ENCODE peak calls at places on chromosomes 13 and 19, in nine cellular contexts. One of them, this sample, is unnamed.

GRCh38 chr13:99205621-99206220 is 5.1 kb downstream of the UBAC2 start:
- DNase-seq in lower lobe of right lung: no peak
- DNase-seq in heart right ventricle: no peak
- DNase-seq in GM06990: no peak
- DNase-seq in psoas muscle: no peak
- DNase-seq in fibroblast of mammary gland: no peak
- DNase-seq in cardiac muscle cell: no peak
- DNase-seq in fibroblast of lung: no peak
- DNase-seq in fibroblast of pulmonary artery: no peak
- DNase-seq in this sample: no peak

GRCh38 chr13:50319603-50320296 is 304.5 kb downstream of the KCNRG start:
- DNase-seq in GM06990: no peak
- DNase-seq in fibroblast of mammary gland: peak
- DNase-seq in fibroblast of lung: peak
- DNase-seq in heart right ventricle: peak
- DNase-seq in fibroblast of pulmonary artery: peak
- DNase-seq in psoas muscle: no peak
- DNase-seq in lower lobe of right lung: no peak
- DNase-seq in cardiac muscle cell: peak
- DNase-seq in this sample: peak

GRCh38 chr13:47036291-47037008 is 139.6 kb upstream of the HTR2A start:
- DNase-seq in lower lobe of right lung: no peak
- DNase-seq in fibroblast of pulmonary artery: no peak
- DNase-seq in psoas muscle: no peak
- DNase-seq in fibroblast of mammary gland: no peak
- DNase-seq in cardiac muscle cell: no peak
- DNase-seq in fibroblast of lung: no peak
- DNase-seq in heart right ventricle: no peak
- DNase-seq in GM06990: peak
- DNase-seq in this sample: no peak

GRCh38 chr13:29428310-29428991 is 167.0 kb downstream of the SLC7A1 start:
- DNase-seq in psoas muscle: peak
- DNase-seq in fibroblast of pulmonary artery: no peak
- DNase-seq in fibroblast of lung: no peak
- DNase-seq in GM06990: no peak
- DNase-seq in fibroblast of mammary gland: no peak
- DNase-seq in cardiac muscle cell: peak
- DNase-seq in lower lobe of right lung: no peak
- DNase-seq in heart right ventricle: peak
- DNase-seq in this sample: peak

GRCh38 chr19:12834976-12835757 is 788 bp upstream of the RTBDN start:
- DNase-seq in lower lobe of right lung: peak
- DNase-seq in psoas muscle: peak
- DNase-seq in fibroblast of lung: no peak
- DNase-seq in fibroblast of pulmonary artery: no peak
- DNase-seq in cardiac muscle cell: peak
- DNase-seq in heart right ventricle: no peak
- DNase-seq in GM06990: no peak
- DNase-seq in fibroblast of mammary gland: no peak
- DNase-seq in this sample: no peak

GRCh38 chr13:71149498-71150363 is 717.3 kb downstream of the DACH1 start:
- DNase-seq in fibroblast of pulmonary artery: no peak
- DNase-seq in heart right ventricle: no peak
- DNase-seq in fibroblast of mammary gland: no peak
- DNase-seq in GM06990: no peak
- DNase-seq in lower lobe of right lung: no peak
- DNase-seq in fibroblast of lung: no peak
- DNase-seq in psoas muscle: no peak
- DNase-seq in cardiac muscle cell: no peak
- DNase-seq in this sample: no peak

GRCh38 chr19:42199440-42200115 is 17.9 kb downstream of the DEDD2 start:
- DNase-seq in fibroblast of lung: no peak
- DNase-seq in fibroblast of mammary gland: no peak
- DNase-seq in cardiac muscle cell: no peak
- DNase-seq in psoas muscle: peak
- DNase-seq in GM06990: peak
- DNase-seq in fibroblast of pulmonary artery: no peak
- DNase-seq in lower lobe of right lung: peak
- DNase-seq in heart right ventricle: peak
- DNase-seq in this sample: no peak

GRCh38 chr13:59479629-59480028 is 684.1 kb downstream of the DIAPH3 start:
- DNase-seq in heart right ventricle: no peak
- DNase-seq in psoas muscle: no peak
- DNase-seq in lower lobe of right lung: no peak
- DNase-seq in fibroblast of pulmonary artery: no peak
- DNase-seq in fibroblast of lung: no peak
- DNase-seq in fibroblast of mammary gland: no peak
- DNase-seq in cardiac muscle cell: no peak
- DNase-seq in GM06990: no peak
- DNase-seq in this sample: no peak

GRCh38 chr13:40922437-40923040 is 96.6 kb downstream of the ELF1 start:
- DNase-seq in lower lobe of right lung: no peak
- DNase-seq in psoas muscle: no peak
- DNase-seq in fibroblast of lung: no peak
- DNase-seq in cardiac muscle cell: peak
- DNase-seq in fibroblast of pulmonary artery: no peak
- DNase-seq in heart right ventricle: peak
- DNase-seq in GM06990: peak
- DNase-seq in fibroblast of mammary gland: no peak
- DNase-seq in this sample: peak

GRCh38 chr19:39951065-39951650 is 16.7 kb upstream of the FCGBP start:
- DNase-seq in fibroblast of lung: no peak
- DNase-seq in fibroblast of pulmonary artery: no peak
- DNase-seq in GM06990: no peak
- DNase-seq in psoas muscle: no peak
- DNase-seq in cardiac muscle cell: no peak
- DNase-seq in lower lobe of right lung: no peak
- DNase-seq in heart right ventricle: no peak
- DNase-seq in fibroblast of mammary gland: no peak
- DNase-seq in this sample: no peak

GRCh38 chr13:25249001-25249543 is 38.2 kb downstream of the MTMR6 start:
- DNase-seq in GM06990: no peak
- DNase-seq in fibroblast of lung: peak
- DNase-seq in fibroblast of pulmonary artery: peak
- DNase-seq in cardiac muscle cell: peak
- DNase-seq in lower lobe of right lung: no peak
- DNase-seq in psoas muscle: no peak
- DNase-seq in heart right ventricle: no peak
- DNase-seq in fibroblast of mammary gland: peak
- DNase-seq in this sample: peak

GRCh38 chr13:59016250-59016649 is 1147.5 kb downstream of the DIAPH3 start:
- DNase-seq in fibroblast of pulmonary artery: peak
- DNase-seq in cardiac muscle cell: peak
- DNase-seq in fibroblast of mammary gland: no peak
- DNase-seq in fibroblast of lung: no peak
- DNase-seq in lower lobe of right lung: no peak
- DNase-seq in heart right ventricle: no peak
- DNase-seq in psoas muscle: no peak
- DNase-seq in GM06990: no peak
- DNase-seq in this sample: no peak

GRCh38 chr19:4598712-4599111 is 39.2 kb upstream of the SEMA6B start:
- DNase-seq in fibroblast of lung: no peak
- DNase-seq in cardiac muscle cell: no peak
- DNase-seq in lower lobe of right lung: no peak
- DNase-seq in psoas muscle: no peak
- DNase-seq in fibroblast of mammary gland: no peak
- DNase-seq in heart right ventricle: no peak
- DNase-seq in GM06990: no peak
- DNase-seq in fibroblast of pulmonary artery: no peak
- DNase-seq in this sample: no peak

GRCh38 chr19:52689804-52690394 is 44.9 kb downstream of the ZNF611 start:
- DNase-seq in heart right ventricle: peak
- DNase-seq in fibroblast of lung: no peak
- DNase-seq in psoas muscle: peak
- DNase-seq in fibroblast of mammary gland: no peak
- DNase-seq in fibroblast of pulmonary artery: no peak
- DNase-seq in cardiac muscle cell: peak
- DNase-seq in GM06990: peak
- DNase-seq in lower lobe of right lung: peak
- DNase-seq in this sample: no peak

GRCh38 chr19:52691215-52691610 is 43.6 kb downstream of the ZNF611 start:
- DNase-seq in GM06990: no peak
- DNase-seq in fibroblast of mammary gland: no peak
- DNase-seq in cardiac muscle cell: no peak
- DNase-seq in psoas muscle: no peak
- DNase-seq in lower lobe of right lung: no peak
- DNase-seq in fibroblast of lung: no peak
- DNase-seq in fibroblast of pulmonary artery: no peak
- DNase-seq in heart right ventricle: peak
- DNase-seq in this sample: no peak

GRCh38 chr19:52692431-52693008 is 42.3 kb downstream of the ZNF611 start:
- DNase-seq in GM06990: peak
- DNase-seq in fibroblast of pulmonary artery: no peak
- DNase-seq in psoas muscle: no peak
- DNase-seq in fibroblast of mammary gland: no peak
- DNase-seq in lower lobe of right lung: no peak
- DNase-seq in cardiac muscle cell: no peak
- DNase-seq in heart right ventricle: no peak
- DNase-seq in fibroblast of lung: no peak
- DNase-seq in this sample: no peak

GRCh38 chr19:52691737-52692136 is 43.1 kb downstream of the ZNF611 start:
- DNase-seq in GM06990: peak
- DNase-seq in fibroblast of lung: no peak
- DNase-seq in fibroblast of mammary gland: no peak
- DNase-seq in cardiac muscle cell: no peak
- DNase-seq in psoas muscle: no peak
- DNase-seq in heart right ventricle: no peak
- DNase-seq in lower lobe of right lung: no peak
- DNase-seq in fibroblast of pulmonary artery: no peak
- DNase-seq in this sample: no peak

DNA sequence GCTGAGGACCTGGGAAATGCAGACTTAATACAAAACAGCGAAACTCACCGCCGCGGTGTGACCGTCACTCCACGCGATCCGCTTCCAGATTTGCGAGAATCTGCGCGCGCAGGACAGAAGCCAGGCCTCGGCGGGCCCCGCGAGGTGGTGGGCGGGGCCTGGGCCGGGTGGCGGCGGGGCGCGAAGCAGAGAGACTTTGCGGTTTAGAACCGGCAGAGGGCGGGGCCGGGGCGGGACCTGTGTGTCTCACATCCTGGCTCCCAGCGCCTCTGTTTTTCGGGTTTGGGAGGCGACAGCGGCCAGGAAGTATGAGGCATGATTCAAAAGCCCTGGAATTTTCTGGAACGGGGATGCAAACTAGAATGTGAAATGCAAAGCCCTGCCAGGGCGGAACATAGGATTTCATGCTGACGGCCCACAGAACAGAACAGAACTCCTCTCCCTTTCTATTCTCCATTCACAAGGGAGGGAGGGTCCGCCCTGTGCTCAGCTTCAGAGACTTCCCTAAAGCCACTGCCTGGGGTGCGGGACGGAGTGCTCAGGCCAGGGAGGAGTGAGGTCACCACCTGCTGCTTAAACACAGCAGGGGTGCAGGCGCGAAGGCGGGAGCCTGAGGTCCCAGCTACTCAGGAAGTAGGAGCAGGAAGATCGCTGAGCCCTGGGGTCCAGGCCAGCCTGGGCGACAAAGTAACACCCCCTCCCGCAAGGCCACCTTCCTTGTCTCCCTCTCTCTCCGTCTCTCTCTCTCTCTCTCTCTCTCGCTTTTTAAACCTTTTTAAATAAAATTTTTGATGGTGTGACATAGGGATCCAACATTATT is 44.2 kb downstream of the ZNF611 start:
- DNase-seq in fibroblast of lung: peak
- DNase-seq in cardiac muscle cell: peak
- DNase-seq in heart right ventricle: peak
- DNase-seq in fibroblast of pulmonary artery: peak
- DNase-seq in fibroblast of mammary gland: peak
- DNase-seq in GM06990: peak
- DNase-seq in psoas muscle: peak
- DNase-seq in lower lobe of right lung: peak
- DNase-seq in this sample: peak
- TF ChIP-seq CTCF in fibroblast of lung: no peak
- TF ChIP-seq CTCF in cardiac muscle cell: peak
- TF ChIP-seq CTCF in heart right ventricle: peak
- TF ChIP-seq CTCF in fibroblast of pulmonary artery: peak
- TF ChIP-seq CTCF in fibroblast of mammary gland: no peak
- TF ChIP-seq CTCF in GM06990: no peak
- TF ChIP-seq CTCF in psoas muscle: peak
- TF ChIP-seq CTCF in lower lobe of right lung: peak
- TF ChIP-seq CTCF in this sample: peak

GRCh38 chr13:51647067-51647466 is 62.8 kb downstream of the WDFY2 start:
- DNase-seq in GM06990: no peak
- DNase-seq in fibroblast of pulmonary artery: no peak
- DNase-seq in psoas muscle: no peak
- DNase-seq in fibroblast of mammary gland: no peak
- DNase-seq in fibroblast of lung: no peak
- DNase-seq in lower lobe of right lung: no peak
- DNase-seq in heart right ventricle: no peak
- DNase-seq in cardiac muscle cell: no peak
- DNase-seq in this sample: no peak
- H3K4me3 ChIP-seq in GM06990: no peak
- H3K4me3 ChIP-seq in fibroblast of pulmonary artery: no peak
- H3K4me3 ChIP-seq in psoas muscle: no peak
- H3K4me3 ChIP-seq in fibroblast of mammary gland: no peak
- H3K4me3 ChIP-seq in fibroblast of lung: no peak
- H3K4me3 ChIP-seq in lower lobe of right lung: no peak
- H3K4me3 ChIP-seq in heart right ventricle: no peak
- H3K4me3 ChIP-seq in cardiac muscle cell: no peak
- H3K4me3 ChIP-seq in this sample: no peak

GRCh38 chr13:110415669-110416068 is 108.6 kb downstream of the COL4A2 start:
- DNase-seq in fibroblast of lung: no peak
- DNase-seq in cardiac muscle cell: no peak
- DNase-seq in lower lobe of right lung: no peak
- DNase-seq in GM06990: no peak
- DNase-seq in psoas muscle: no peak
- DNase-seq in fibroblast of mammary gland: peak
- DNase-seq in heart right ventricle: peak
- DNase-seq in fibroblast of pulmonary artery: no peak
- DNase-seq in this sample: no peak
- TF ChIP-seq CTCF in fibroblast of lung: no peak
- TF ChIP-seq CTCF in cardiac muscle cell: no peak
- TF ChIP-seq CTCF in lower lobe of right lung: no peak
- TF ChIP-seq CTCF in GM06990: no peak
- TF ChIP-seq CTCF in psoas muscle: no peak
- TF ChIP-seq CTCF in fibroblast of mammary gland: no peak
- TF ChIP-seq CTCF in heart right ventricle: no peak
- TF ChIP-seq CTCF in fibroblast of pulmonary artery: no peak
- TF ChIP-seq CTCF in this sample: no peak

DNA sequence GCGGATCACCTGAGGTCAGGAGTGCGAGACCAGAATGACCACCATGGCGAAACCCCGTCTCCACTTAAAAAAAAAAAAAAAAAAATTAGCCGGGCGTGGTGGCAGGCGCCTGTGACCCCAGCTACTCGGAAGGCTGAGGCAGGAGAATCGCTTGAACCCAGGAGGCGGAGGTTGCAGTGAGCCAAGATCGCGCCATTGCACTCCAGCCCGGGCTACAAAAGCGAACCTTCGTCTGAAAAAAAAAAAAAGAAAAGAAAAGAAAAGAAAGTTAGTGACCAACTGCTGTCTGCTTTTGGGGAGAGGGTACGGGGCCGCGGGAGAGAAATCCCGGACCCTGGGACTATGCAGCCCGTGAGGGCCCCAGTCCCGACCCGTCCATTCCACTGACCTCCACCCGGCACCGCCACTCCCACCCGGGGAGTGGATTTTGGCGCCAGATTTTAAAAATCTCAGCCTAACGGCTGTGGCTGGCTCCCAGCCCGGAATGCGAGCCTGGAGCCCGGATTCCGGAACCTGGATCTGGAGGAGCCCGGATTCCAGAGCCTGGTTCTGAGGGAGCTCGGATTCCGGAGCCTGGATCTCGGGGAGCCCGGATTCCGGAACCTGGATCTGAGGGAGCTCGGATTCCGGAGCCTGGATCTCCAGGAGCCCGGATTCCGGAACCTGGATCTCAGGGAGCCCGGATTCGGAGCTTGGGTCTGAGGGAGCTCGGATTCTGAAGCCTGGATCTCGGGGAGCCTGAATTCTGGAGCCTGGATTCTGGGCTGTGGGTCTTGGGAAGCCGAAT is 6.1 kb upstream of the LMNB2 start:
- DNase-seq in cardiac muscle cell: peak
- DNase-seq in fibroblast of pulmonary artery: peak
- DNase-seq in psoas muscle: peak
- DNase-seq in fibroblast of lung: peak
- DNase-seq in fibroblast of mammary gland: peak
- DNase-seq in GM06990: no peak
- DNase-seq in heart right ventricle: peak
- DNase-seq in lower lobe of right lung: peak
- DNase-seq in this sample: peak
- H3K4me3 ChIP-seq in cardiac muscle cell: peak
- H3K4me3 ChIP-seq in fibroblast of pulmonary artery: peak
- H3K4me3 ChIP-seq in psoas muscle: peak
- H3K4me3 ChIP-seq in fibroblast of lung: peak
- H3K4me3 ChIP-seq in fibroblast of mammary gland: peak
- H3K4me3 ChIP-seq in GM06990: peak
- H3K4me3 ChIP-seq in heart right ventricle: peak
- H3K4me3 ChIP-seq in lower lobe of right lung: peak
- H3K4me3 ChIP-seq in this sample: peak

This sample was measured in fibroblast of villous mesenchyme.